ENCODE peak calls at places on chromosome 2, in five cellular contexts. One of them, this sample, is unnamed.

GRCh38 chr2:216414772-216415319 is 2.6 kb downstream of the SMARCAL1 start:
- DNase-seq in cardiac fibroblast: no peak
- DNase-seq in choroid plexus epithelial cell: no peak
- DNase-seq in cardiac muscle cell: no peak
- DNase-seq in bronchial epithelial cell: no peak
- DNase-seq in this sample: no peak

GRCh38 chr2:208657468-208657867 is 250.9 kb downstream of the PTH2R start:
- DNase-seq in cardiac fibroblast: no peak
- DNase-seq in choroid plexus epithelial cell: no peak
- DNase-seq in cardiac muscle cell: no peak
- DNase-seq in bronchial epithelial cell: peak; percentile 10
- DNase-seq in this sample: no peak

GRCh38 chr2:205712508-205712907 is 30.2 kb downstream of the NRP2 start:
- DNase-seq in cardiac fibroblast: peak; percentile 20
- DNase-seq in choroid plexus epithelial cell: peak; percentile 63
- DNase-seq in cardiac muscle cell: peak; percentile 30
- DNase-seq in bronchial epithelial cell: peak; percentile 70
- DNase-seq in this sample: no peak

GRCh38 chr2:182860858-182861257 is 5.6 kb downstream of the FRZB start:
- DNase-seq in bronchial epithelial cell: no peak
- DNase-seq in cardiac fibroblast: no peak
- DNase-seq in choroid plexus epithelial cell: no peak
- DNase-seq in cardiac muscle cell: no peak
- DNase-seq in this sample: no peak

GRCh38 chr2:44103643-44104038 is 65.0 kb upstream of the PPM1B start:
- DNase-seq in choroid plexus epithelial cell: no peak
- DNase-seq in cardiac fibroblast: no peak
- DNase-seq in cardiac muscle cell: no peak
- DNase-seq in bronchial epithelial cell: no peak
- DNase-seq in this sample: no peak

GRCh38 chr2:171763602-171764001 is 76.3 kb downstream of the DYNC1I2 start:
- DNase-seq in cardiac muscle cell: no peak
- DNase-seq in bronchial epithelial cell: peak; percentile 40
- DNase-seq in cardiac fibroblast: no peak
- DNase-seq in choroid plexus epithelial cell: peak; percentile 13
- DNase-seq in this sample: no peak

GRCh38 chr2:186590538-186591441 is 934 bp downstream of the ITGAV start:
- DNase-seq in cardiac muscle cell: peak; percentile 76
- DNase-seq in choroid plexus epithelial cell: peak; percentile 68
- DNase-seq in cardiac fibroblast: peak; percentile 69
- DNase-seq in bronchial epithelial cell: peak; percentile 79
- DNase-seq in this sample: peak; percentile 87

GRCh38 chr2:170222842-170223241 is 44.9 kb downstream of the MYO3B start:
- DNase-seq in bronchial epithelial cell: no peak
- DNase-seq in cardiac muscle cell: no peak
- DNase-seq in choroid plexus epithelial cell: no peak
- DNase-seq in cardiac fibroblast: no peak
- DNase-seq in this sample: no peak

GRCh38 chr2:12277305-12278034 is 439.3 kb upstream of the TRIB2 start:
- DNase-seq in bronchial epithelial cell: no peak
- DNase-seq in cardiac fibroblast: peak; percentile 60
- DNase-seq in cardiac muscle cell: peak; percentile 48
- DNase-seq in choroid plexus epithelial cell: peak; percentile 34
- DNase-seq in this sample: peak; percentile 31

GRCh38 chr2:135948642-135949355 is 36.6 kb downstream of the DARS1 start:
- DNase-seq in cardiac muscle cell: peak; percentile 37
- DNase-seq in cardiac fibroblast: peak; percentile 38
- DNase-seq in choroid plexus epithelial cell: peak; percentile 65
- DNase-seq in bronchial epithelial cell: peak; percentile 94
- DNase-seq in this sample: peak; percentile 66

GRCh38 chr2:205748660-205749059 is 66.4 kb downstream of the NRP2 start:
- DNase-seq in cardiac muscle cell: no peak
- DNase-seq in bronchial epithelial cell: peak; percentile 98
- DNase-seq in cardiac fibroblast: no peak
- DNase-seq in choroid plexus epithelial cell: no peak
- DNase-seq in this sample: no peak

GRCh38 chr2:7071916-7072556 is 154.8 kb downstream of the RNF144A start:
- DNase-seq in choroid plexus epithelial cell: no peak
- DNase-seq in bronchial epithelial cell: no peak
- DNase-seq in cardiac fibroblast: no peak
- DNase-seq in cardiac muscle cell: no peak
- DNase-seq in this sample: no peak

GRCh38 chr2:5694016-5694690 is 2.0 kb downstream of the SOX11 start:
- DNase-seq in cardiac muscle cell: peak; percentile 2
- DNase-seq in bronchial epithelial cell: no peak
- DNase-seq in cardiac fibroblast: no peak
- DNase-seq in choroid plexus epithelial cell: no peak
- DNase-seq in this sample: no peak

GRCh38 chr2:79040967-79041582 is 15.6 kb downstream of the REG3G start:
- DNase-seq in cardiac muscle cell: no peak
- DNase-seq in bronchial epithelial cell: peak; percentile 4
- DNase-seq in cardiac fibroblast: no peak
- DNase-seq in choroid plexus epithelial cell: no peak
- DNase-seq in this sample: no peak

GRCh38 chr2:175844169-175844568 is 157.9 kb downstream of the LNPK start:
- DNase-seq in cardiac fibroblast: peak; percentile 13
- DNase-seq in bronchial epithelial cell: peak; percentile 91
- DNase-seq in choroid plexus epithelial cell: peak; percentile 31
- DNase-seq in cardiac muscle cell: peak; percentile 7
- DNase-seq in this sample: peak; percentile 53

GRCh38 chr2:237721828-237722227 is 76.8 kb upstream of the RBM44 start:
- DNase-seq in choroid plexus epithelial cell: no peak
- DNase-seq in cardiac muscle cell: no peak
- DNase-seq in bronchial epithelial cell: no peak
- DNase-seq in cardiac fibroblast: no peak
- DNase-seq in this sample: no peak

GRCh38 chr2:55247025-55247424 is 14.5 kb downstream of the RPS27A start:
- DNase-seq in choroid plexus epithelial cell: no peak
- DNase-seq in bronchial epithelial cell: no peak
- DNase-seq in cardiac muscle cell: no peak
- DNase-seq in cardiac fibroblast: no peak
- DNase-seq in this sample: no peak

GRCh38 chr2:31940920-31941319 is 69.9 kb downstream of the MEMO1 start:
- DNase-seq in choroid plexus epithelial cell: no peak
- DNase-seq in cardiac fibroblast: no peak
- DNase-seq in cardiac muscle cell: no peak
- DNase-seq in bronchial epithelial cell: peak; percentile 84
- DNase-seq in this sample: no peak

GRCh38 chr2:50401772-50402653 is 629.9 kb downstream of the NRXN1 start:
- DNase-seq in choroid plexus epithelial cell: peak; percentile 77
- DNase-seq in cardiac fibroblast: peak; percentile 66
- DNase-seq in bronchial epithelial cell: peak; percentile 60
- DNase-seq in cardiac muscle cell: peak; percentile 73
- DNase-seq in this sample: peak; percentile 78

GRCh38 chr2:85553184-85553583 is 8.1 kb downstream of the GGCX start:
- DNase-seq in cardiac fibroblast: no peak
- DNase-seq in cardiac muscle cell: no peak
- DNase-seq in bronchial epithelial cell: no peak
- DNase-seq in choroid plexus epithelial cell: no peak
- DNase-seq in this sample: no peak

GRCh38 chr2:74373985-74374384 is 6.1 kb downstream of the DCTN1 start:
- DNase-seq in choroid plexus epithelial cell: no peak
- DNase-seq in cardiac muscle cell: no peak
- DNase-seq in bronchial epithelial cell: no peak
- DNase-seq in cardiac fibroblast: no peak
- DNase-seq in this sample: no peak

GRCh38 chr2:224086226-224086911 is 47.3 kb upstream of the SERPINE2 start:
- DNase-seq in cardiac muscle cell: peak; percentile 84
- DNase-seq in choroid plexus epithelial cell: peak; percentile 89
- DNase-seq in cardiac fibroblast: peak; percentile 86
- DNase-seq in bronchial epithelial cell: peak; percentile 99
- DNase-seq in this sample: peak; percentile 82

GRCh38 chr2:239015769-239016675 is 168.1 kb downstream of the TWIST2 start:
- DNase-seq in bronchial epithelial cell: no peak
- DNase-seq in cardiac fibroblast: no peak
- DNase-seq in choroid plexus epithelial cell: no peak
- DNase-seq in cardiac muscle cell: no peak
- DNase-seq in this sample: no peak

GRCh38 chr2:69309336-69310048 is 77.5 kb downstream of the GFPT1 start:
- DNase-seq in choroid plexus epithelial cell: peak; percentile 83
- DNase-seq in bronchial epithelial cell: peak; percentile 29
- DNase-seq in cardiac fibroblast: peak; percentile 86
- DNase-seq in cardiac muscle cell: peak; percentile 77
- DNase-seq in this sample: peak; percentile 81

GRCh38 chr2:164538250-164538866 is 82.9 kb downstream of the GRB14 start:
- DNase-seq in cardiac muscle cell: peak; percentile 58
- DNase-seq in cardiac fibroblast: peak; percentile 58
- DNase-seq in bronchial epithelial cell: peak; percentile 57
- DNase-seq in choroid plexus epithelial cell: peak; percentile 75
- DNase-seq in this sample: peak; percentile 59

GRCh38 chr2:47260971-47261370 is 105.9 kb upstream of the STPG4 start:
- DNase-seq in choroid plexus epithelial cell: no peak
- DNase-seq in bronchial epithelial cell: no peak
- DNase-seq in cardiac muscle cell: no peak
- DNase-seq in cardiac fibroblast: no peak
- DNase-seq in this sample: no peak

GRCh38 chr2:188576657-188577056 is 285.0 kb downstream of the GULP1 start:
- DNase-seq in cardiac fibroblast: no peak
- DNase-seq in bronchial epithelial cell: no peak
- DNase-seq in cardiac muscle cell: no peak
- DNase-seq in choroid plexus epithelial cell: no peak
- DNase-seq in this sample: no peak

GRCh38 chr2:10427568-10427975 is 20.6 kb downstream of the ODC1 start:
- DNase-seq in choroid plexus epithelial cell: peak; percentile 19
- DNase-seq in bronchial epithelial cell: no peak
- DNase-seq in cardiac muscle cell: no peak
- DNase-seq in cardiac fibroblast: peak; percentile 28
- DNase-seq in this sample: no peak
- TF ChIP-seq CTCF in choroid plexus epithelial cell: no peak
- TF ChIP-seq CTCF in bronchial epithelial cell: no peak
- TF ChIP-seq CTCF in cardiac muscle cell: no peak
- TF ChIP-seq CTCF in cardiac fibroblast: no peak
- TF ChIP-seq CTCF in this sample: no peak

DNA sequence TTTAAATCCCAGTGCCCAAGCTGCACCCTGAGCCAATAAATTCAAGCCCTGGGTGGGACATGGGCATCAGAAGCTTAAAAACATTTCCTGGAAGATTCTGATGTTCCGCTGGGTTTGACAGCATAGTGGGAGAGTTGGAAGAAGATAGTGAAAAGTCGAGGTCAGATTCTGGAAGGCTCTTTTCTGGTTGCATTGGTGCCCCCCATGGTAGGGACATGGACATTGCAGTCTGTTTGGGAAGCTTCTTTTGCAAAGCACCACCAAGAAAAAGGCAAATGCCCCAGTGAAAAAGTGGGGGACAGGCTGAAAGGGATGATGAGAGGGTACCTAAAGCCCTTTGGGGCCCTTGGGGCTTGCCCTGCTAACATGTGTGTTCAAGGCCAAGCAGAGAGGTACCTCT is 21.0 kb downstream of the MERTK start:
- DNase-seq in cardiac muscle cell: no peak
- DNase-seq in choroid plexus epithelial cell: no peak
- DNase-seq in bronchial epithelial cell: no peak
- DNase-seq in cardiac fibroblast: no peak
- DNase-seq in this sample: no peak
- H3K4me3 ChIP-seq in cardiac muscle cell: no peak overlapping the region
- H3K4me3 ChIP-seq in choroid plexus epithelial cell: no peak overlapping the region
- H3K4me3 ChIP-seq in bronchial epithelial cell: no peak overlapping the region
- H3K4me3 ChIP-seq in cardiac fibroblast: no peak overlapping the region
- H3K4me3 ChIP-seq in this sample: no peak overlapping the region

GRCh38 chr2:38010995-38011394 is 65.0 kb downstream of the CYP1B1 start:
- DNase-seq in choroid plexus epithelial cell: peak; percentile 49
- DNase-seq in cardiac muscle cell: no peak
- DNase-seq in cardiac fibroblast: no peak
- DNase-seq in bronchial epithelial cell: peak; percentile 5
- DNase-seq in this sample: no peak
- TF ChIP-seq CTCF in choroid plexus epithelial cell: no peak
- TF ChIP-seq CTCF in cardiac muscle cell: no peak
- TF ChIP-seq CTCF in cardiac fibroblast: no peak
- TF ChIP-seq CTCF in bronchial epithelial cell: no peak
- TF ChIP-seq CTCF in this sample: no peak

DNA sequence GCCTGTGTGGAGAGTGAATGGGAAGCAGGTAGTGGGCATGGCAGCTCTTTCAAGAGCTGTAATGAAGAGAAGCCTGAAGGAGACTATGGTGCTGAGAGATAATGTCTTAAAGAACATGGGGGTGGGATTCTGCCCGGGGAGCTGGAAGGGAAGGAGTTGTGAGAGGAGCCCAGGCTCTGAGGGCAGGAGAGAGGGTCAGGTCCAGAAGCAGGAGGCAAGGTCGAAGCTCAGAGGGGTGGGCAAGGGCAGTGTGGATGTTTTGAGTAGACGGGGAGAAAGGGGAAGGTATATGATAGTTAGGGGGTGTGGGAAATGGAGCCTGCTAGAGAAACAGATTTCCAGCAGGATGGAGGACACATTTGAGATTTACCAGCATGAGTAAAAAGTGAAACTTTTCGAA is 2.1 kb downstream of the CAPN10 start:
- DNase-seq in bronchial epithelial cell: no peak
- DNase-seq in cardiac muscle cell: no peak
- DNase-seq in cardiac fibroblast: no peak
- DNase-seq in choroid plexus epithelial cell: no peak
- DNase-seq in this sample: no peak
- H3K4me3 ChIP-seq in bronchial epithelial cell: no peak overlapping the region
- H3K4me3 ChIP-seq in cardiac muscle cell: no peak overlapping the region
- H3K4me3 ChIP-seq in cardiac fibroblast: no peak overlapping the region
- H3K4me3 ChIP-seq in choroid plexus epithelial cell: no peak overlapping the region
- H3K4me3 ChIP-seq in this sample: no peak overlapping the region

DNA sequence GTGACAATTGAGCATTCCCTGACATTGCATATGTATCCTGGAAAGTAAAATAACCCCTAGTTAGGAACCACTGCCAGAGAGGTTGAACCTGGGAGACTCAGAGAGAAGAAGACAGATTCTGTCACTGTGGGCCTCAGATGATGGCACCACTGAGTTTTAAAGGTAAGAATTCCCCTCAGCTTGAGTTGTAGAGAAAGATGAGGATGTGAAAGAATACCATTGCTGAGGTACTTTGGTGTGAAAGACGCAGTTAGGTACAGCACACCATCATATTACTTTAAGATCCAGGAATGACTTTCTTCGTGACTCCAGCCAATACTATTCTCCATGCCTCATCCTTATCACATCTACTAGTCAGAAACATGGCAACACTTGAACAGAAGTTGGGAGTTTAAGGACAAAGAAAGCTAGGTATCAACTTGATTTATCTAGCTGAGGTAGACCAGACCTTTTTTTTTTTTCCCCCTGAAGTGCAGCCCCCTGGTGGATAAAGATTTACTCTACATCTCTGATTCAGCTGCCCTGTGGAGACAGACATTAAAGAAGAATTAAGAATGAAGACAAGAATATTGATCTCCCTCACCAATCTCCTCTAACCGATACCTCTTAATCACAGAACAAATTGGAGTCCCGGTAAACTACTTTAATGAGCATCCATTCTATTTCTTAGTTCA is 630.5 kb upstream of the FANCL start:
- DNase-seq in cardiac fibroblast: no peak
- DNase-seq in choroid plexus epithelial cell: peak; percentile 16
- DNase-seq in cardiac muscle cell: no peak
- DNase-seq in bronchial epithelial cell: no peak
- DNase-seq in this sample: no peak
- TF ChIP-seq CTCF in cardiac fibroblast: no peak
- TF ChIP-seq CTCF in choroid plexus epithelial cell: peak; percentile 41
- TF ChIP-seq CTCF in cardiac muscle cell: no peak
- TF ChIP-seq CTCF in bronchial epithelial cell: no peak
- TF ChIP-seq CTCF in this sample: no peak